ENCODE peak calls at places on chromosomes 2 and 18, in nine cellular contexts. C, L, W, P, K, X, F, A and I are unnamed samples.

GRCh38 chr2:213046431-213046830 is 105.0 kb downstream of the IKZF2 start:
- DNase-seq in C (no peak), A (no peak), X (no peak), F (no peak), L (no peak), W (no peak), K (no peak), P (no peak), I (no peak)

GRCh38 chr2:216300921-216301320 is 71.4 kb downstream of the MARCHF4 start:
- DNase-seq in L (no peak), P (no peak), C (no peak), W (no peak), K (no peak), X (no peak), F (no peak), A (no peak), I (no peak)

GRCh38 chr2:36441065-36441625 is 85.6 kb downstream of the CRIM1 start:
- DNase-seq in X (no peak), A (no peak), K (no peak), P (no peak), L (no peak), W (no peak), C (no peak), F (no peak), I (no peak)

GRCh38 chr2:69465513-69466456 is 28.6 kb upstream of the NFU1 start:
- DNase-seq in C (peak), A (no peak), W (no peak), P (no peak), L (no peak), F (no peak), X (no peak), K (no peak), I (no peak)

GRCh38 chr2:29920631-29921559 is 491 bp downstream of the ALK start:
- DNase-seq in F (no peak), L (no peak), K (no peak), X (no peak), P (peak), C (peak), A (no peak), W (peak), I (peak)

GRCh38 chr2:12776457-12777049 is 59.8 kb downstream of the TRIB2 start:
- DNase-seq in X (no peak), K (no peak), F (no peak), A (no peak), W (no peak), P (no peak), L (no peak), C (no peak), I (no peak)

GRCh38 chr2:107338571-107338970 is 452.6 kb upstream of the ST6GAL2 start:
- DNase-seq in P (no peak), X (no peak), K (no peak), W (no peak), F (no peak), C (no peak), A (no peak), L (no peak), I (no peak)

GRCh38 chr2:188600536-188601210 is 309.0 kb downstream of the GULP1 start:
- DNase-seq in L (no peak), P (no peak), K (no peak), C (no peak), X (no peak), A (no peak), F (no peak), W (no peak), I (no peak)

GRCh38 chr2:168107322-168107721 is 140.1 kb downstream of the STK39 start:
- DNase-seq in C (no peak), A (no peak), X (no peak), F (no peak), K (no peak), L (no peak), W (no peak), P (no peak), I (no peak)

GRCh38 chr18:29271496-29271895 is 1094.6 kb upstream of the CDH2 start:
- DNase-seq in K (no peak), C (no peak), A (no peak), F (no peak), X (no peak), P (no peak), W (no peak), L (no peak), I (peak)

GRCh38 chr2:144682248-144682647 is 162.3 kb upstream of the ZEB2 start:
- DNase-seq in W (no peak), P (no peak), A (no peak), X (no peak), F (no peak), C (no peak), L (no peak), K (no peak), I (no peak)

GRCh38 chr18:43931439-43931838 is 654.1 kb upstream of the SYT4 start:
- DNase-seq in X (no peak), L (no peak), P (peak), F (no peak), C (no peak), A (no peak), W (no peak), K (no peak), I (no peak)

GRCh38 chr2:152175368-152176112 is at the start of gene STAM2:
- DNase-seq in P (peak), F (peak), L (peak), W (peak), A (peak), X (peak), K (peak), C (peak), I (peak)

GRCh38 chr2:101795033-101795432 is 97.5 kb downstream of the MAP4K4 start:
- DNase-seq in X (no peak), K (no peak), C (no peak), P (no peak), F (no peak), A (no peak), W (no peak), L (no peak), I (no peak)

GRCh38 chr2:156065912-156066311 is 266.6 kb downstream of the NR4A2 start:
- DNase-seq in W (no peak), F (no peak), C (no peak), P (peak), X (no peak), A (peak), L (no peak), K (no peak), I (peak)

GRCh38 chr2:172103471-172104292 is 982 bp upstream of the DLX2 start:
- DNase-seq in C (peak), W (peak), A (peak), L (peak), F (peak), X (peak), P (peak), K (peak), I (peak)

GRCh38 chr2:172079416-172079815 is 5.9 kb upstream of the DLX1 start:
- DNase-seq in A (no peak), W (no peak), K (no peak), P (no peak), X (no peak), C (no peak), L (no peak), F (no peak), I (no peak)

GRCh38 chr2:10083692-10084566 is 3.7 kb upstream of the CYS1 start:
- DNase-seq in L (no peak), F (no peak), K (no peak), P (peak), A (no peak), C (no peak), W (no peak), X (no peak), I (no peak)

GRCh38 chr2:218671077-218671653 is 637 bp downstream of the RNF25 start:
- DNase-seq in L (no peak), A (peak), X (no peak), W (no peak), K (no peak), F (no peak), C (no peak), P (peak), I (peak)

GRCh38 chr2:241885701-241886643 is 16.4 kb downstream of the RTP5 start:
- DNase-seq in K (no peak), L (no peak), A (no peak), X (no peak), C (no peak), F (no peak), W (no peak), P (no peak), I (no peak)

GRCh38 chr2:11996618-11997017 is 250.2 kb downstream of the LPIN1 start:
- DNase-seq in K (no peak), X (no peak), W (no peak), A (no peak), C (no peak), F (no peak), P (no peak), L (no peak), I (no peak)

GRCh38 chr2:20093263-20094141 is 42.1 kb upstream of the LAPTM4A start:
- DNase-seq in L (peak), X (no peak), W (peak), A (peak), C (peak), P (peak), K (no peak), F (no peak), I (peak)

GRCh38 chr2:189467160-189467559 is 25.9 kb downstream of the WDR75 start:
- DNase-seq in C (no peak), W (no peak), F (no peak), X (no peak), K (no peak), P (no peak), L (no peak), A (no peak), I (no peak)

GRCh38 chr18:76056467-76057194 is 438.4 kb downstream of the ZNF516 start:
- DNase-seq in L (no peak), X (no peak), P (no peak), F (no peak), K (no peak), C (peak), W (no peak), A (no peak), I (no peak)

GRCh38 chr2:175931751-175932295 is 70.2 kb downstream of the LNPK start:
- DNase-seq in K (no peak), W (no peak), C (no peak), X (no peak), P (no peak), F (no peak), A (no peak), L (no peak), I (no peak)

GRCh38 chr2:78397198-78397597 is 628.3 kb upstream of the REG3G start:
- DNase-seq in A (no peak), F (no peak), X (no peak), P (no peak), K (no peak), C (no peak), L (no peak), W (no peak), I (no peak)

GRCh38 chr18:74062037-74062436 is 85.6 kb downstream of the FBXO15 start:
- DNase-seq in X (no peak), C (no peak), A (no peak), L (no peak), K (no peak), F (no peak), W (no peak), P (no peak), I (no peak)

GRCh38 chr2:161020437-161020836 is 139.8 kb upstream of the TANK start:
- DNase-seq in K (no peak), W (no peak), A (no peak), X (no peak), C (no peak), F (no peak), L (no peak), P (peak), I (no peak)